ENCODE peak calls at places on chromosomes 3 and 15, in four cellular contexts. W is OCI-LY7, H is PC-3, V is GM23248. S is an unnamed sample. For H3K9me3 and H3K79me2, the result is how much of the 10 kb centered on the place peaks cover.

GRCh38 chr3:111831840-111832239 is 27.2 kb upstream of the PHLDB2 start:
- DNase-seq in V (peak), H (no peak), W (no peak), S (no peak)

GRCh38 chr3:81554348-81554747 is 207.1 kb downstream of the GBE1 start:
- DNase-seq in H (peak), V (peak), W (no peak), S (no peak)

GRCh38 chr15:35912196-35912595 is 366.2 kb upstream of the DPH6 start:
- DNase-seq in W (no peak), H (peak), V (peak), S (peak)

GRCh38 chr3:99409961-99410360 is 228.4 kb upstream of the COL8A1 start:
- DNase-seq in H (no peak), W (no peak), V (peak), S (no peak)

GRCh38 chr3:125582707-125583106 is 12.6 kb downstream of the OSBPL11 start:
- DNase-seq in H (peak), V (peak), W (peak), S (peak)

GRCh38 chr3:190617185-190617584 is 103.3 kb downstream of the IL1RAP start:
- DNase-seq in H (peak), W (peak), V (no peak), S (no peak)

GRCh38 chr3:111803123-111803593 is 55.9 kb upstream of the PHLDB2 start:
- DNase-seq in V (peak), W (no peak), H (peak), S (peak)

GRCh38 chr3:65889707-65890099 is 149.0 kb downstream of the MAGI1 start:
- DNase-seq in V (peak), W (no peak), H (no peak), S (no peak)

GRCh38 chr15:41933771-41934170 is 38.6 kb downstream of the EHD4 start:
- DNase-seq in W (no peak), V (peak), H (peak), S (peak)

GRCh38 chr3:101484805-101485620 is 28.0 kb downstream of the SENP7 start:
- DNase-seq in V (peak), W (no peak), H (peak), S (peak)

GRCh38 chr3:119613201-119613600 is 15.5 kb downstream of the PLA1A start:
- DNase-seq in V (no peak), W (no peak), H (no peak), S (no peak)

GRCh38 chr3:52352566-52352965 is 36.4 kb downstream of the DNAH1 start:
- DNase-seq in V (no peak), H (no peak), W (no peak), S (no peak)

GRCh38 chr15:64673866-64674265 is 101.5 kb downstream of the RBPMS2 start:
- DNase-seq in W (no peak), H (no peak), V (no peak), S (no peak)

GRCh38 chr3:153052096-153052460 is 109.9 kb upstream of the RAP2B start:
- DNase-seq in V (peak), H (peak), W (no peak), S (peak)

GRCh38 chr3:144114767-144115166 is 143.1 kb downstream of the DIPK2A start:
- DNase-seq in V (no peak), W (no peak), H (peak), S (no peak)

GRCh38 chr15:57220220-57220619 is 156.1 kb upstream of the CGNL1 start:
- DNase-seq in H (no peak), W (no peak), V (peak), S (peak)

GRCh38 chr15:52976050-52976449 is 185.9 kb upstream of the ONECUT1 start:
- DNase-seq in W (no peak), H (no peak), V (no peak), S (peak)

GRCh38 chr15:95972136-95972553 is 358.4 kb upstream of the NR2F2 start:
- DNase-seq in H (no peak), W (no peak), V (peak), S (peak)

GRCh38 chr3:24933401-24933800 is 438.8 kb upstream of the THRB start:
- DNase-seq in H (no peak), V (no peak), W (no peak), S (no peak)

GRCh38 chr15:52288051-52288942 is 7.3 kb downstream of the MYO5C start:
- DNase-seq in H (peak), W (no peak), V (no peak), S (peak)

GRCh38 chr15:80234883-80235282 is 17.1 kb downstream of the CTXND1 start:
- DNase-seq in H (peak), V (peak), W (peak), S (no peak)

GRCh38 chr3:54634122-54634469 is 293.8 kb downstream of the LRTM1 start:
- DNase-seq in V (no peak), W (no peak), H (no peak), S (no peak)

GRCh38 chr15:78921517-78921916 is 23.3 kb downstream of the CTSH start:
- DNase-seq in W (no peak), V (no peak), H (no peak), S (no peak)

GRCh38 chr3:155701882-155702465 is 42.9 kb downstream of the PLCH1 start:
- DNase-seq in H (peak), V (peak), W (peak), S (peak)

GRCh38 chr3:17672506-17672905 is 69.9 kb downstream of the TBC1D5 start:
- DNase-seq in H (no peak), W (no peak), V (peak), S (no peak)

GRCh38 chr3:156630081-156630772 is 44.2 kb upstream of the TIPARP start:
- DNase-seq in W (no peak), V (peak), H (peak), S (no peak)

GRCh38 chr3:134086616-134087015 is 56.9 kb upstream of the SLCO2A1 start:
- DNase-seq in H (peak), W (no peak), V (no peak), S (no peak)
- TF ChIP-seq EZH2phosphoT487 in H (no peak), W (no peak), V (no peak), S (no peak)

GRCh38 chr3:93961026-93961425 is 12.7 kb downstream of the PROS1 start:
- DNase-seq in H (no peak), W (no peak), V (no peak), S (no peak)
- H3K9me3 ChIP-seq in H (under half), W (under half), V (under half), S (under half)

GRCh38 chr15:33076937-33077336 is 117.6 kb downstream of the FMN1 start:
- DNase-seq in W (no peak), V (no peak), H (no peak), S (no peak)

GRCh38 chr15:33071451-33071850 is 123.1 kb downstream of the FMN1 start:
- DNase-seq in W (no peak), H (no peak), V (no peak), S (no peak)

GRCh38 chr15:33069161-33069560 is 125.4 kb downstream of the FMN1 start:
- DNase-seq in H (no peak), W (no peak), V (no peak), S (no peak)

DNA sequence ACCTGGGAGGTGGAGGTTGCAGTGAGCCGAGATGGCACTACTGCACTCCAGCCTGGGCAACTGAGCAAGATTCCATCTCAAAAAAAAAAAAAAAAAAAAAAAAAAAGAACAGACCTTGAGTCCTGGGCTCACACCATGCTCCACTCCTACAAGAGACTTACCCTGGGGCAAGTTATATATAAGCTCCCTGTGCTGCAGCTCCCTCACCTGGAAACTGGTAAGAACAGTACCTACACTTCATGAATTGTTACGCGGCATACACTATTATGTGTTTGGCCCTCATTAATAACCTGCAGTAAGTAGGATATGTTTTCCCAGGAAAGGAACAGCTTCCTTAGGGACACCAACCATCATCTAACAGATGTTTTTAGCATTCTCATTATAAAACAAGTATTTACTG is 119.6 kb downstream of the FMN1 start:
- DNase-seq in H (peak), V (peak), W (peak), S (no peak)
- H3K79me2 ChIP-seq in H (under half), V (under half), W (under half), S (under half)

DNA sequence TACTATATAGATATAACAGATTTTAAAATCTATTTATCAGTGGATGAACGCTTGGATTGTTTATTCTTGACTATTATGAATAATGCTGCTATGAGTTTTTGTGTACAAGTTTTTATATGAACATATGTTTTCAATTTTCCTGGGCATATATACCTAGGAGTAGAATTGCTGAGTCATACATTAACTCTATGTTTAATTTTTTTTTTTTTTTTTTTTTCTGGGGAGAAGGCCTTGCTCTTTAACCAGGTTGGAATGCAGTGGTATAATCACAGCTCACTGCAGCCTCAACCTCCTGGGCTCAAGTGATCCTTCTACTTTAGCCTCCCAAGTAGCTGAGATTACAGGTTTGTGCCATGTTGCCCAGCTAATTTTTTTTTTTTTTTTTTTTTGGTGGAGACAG is 9.1 kb downstream of the CIDEC start:
- DNase-seq in V (peak), H (peak), W (no peak), S (no peak)
- TF ChIP-seq EZH2phosphoT487 in V (no peak), H (no peak), W (no peak), S (no peak)

GRCh38 chr3:4885322-4885721 is 93.9 kb upstream of the BHLHE40 start:
- DNase-seq in V (peak), H (peak), W (no peak), S (no peak)

GRCh38 chr3:4888913-4889846 is 90.1 kb upstream of the BHLHE40 start:
- DNase-seq in V (peak), W (no peak), H (peak), S (no peak)

GRCh38 chr3:4887177-4887576 is 92.1 kb upstream of the BHLHE40 start:
- DNase-seq in W (no peak), V (no peak), H (peak), S (no peak)

GRCh38 chr3:4884901-4885300 is 94.3 kb upstream of the BHLHE40 start:
- DNase-seq in W (no peak), V (no peak), H (no peak), S (no peak)

DNA sequence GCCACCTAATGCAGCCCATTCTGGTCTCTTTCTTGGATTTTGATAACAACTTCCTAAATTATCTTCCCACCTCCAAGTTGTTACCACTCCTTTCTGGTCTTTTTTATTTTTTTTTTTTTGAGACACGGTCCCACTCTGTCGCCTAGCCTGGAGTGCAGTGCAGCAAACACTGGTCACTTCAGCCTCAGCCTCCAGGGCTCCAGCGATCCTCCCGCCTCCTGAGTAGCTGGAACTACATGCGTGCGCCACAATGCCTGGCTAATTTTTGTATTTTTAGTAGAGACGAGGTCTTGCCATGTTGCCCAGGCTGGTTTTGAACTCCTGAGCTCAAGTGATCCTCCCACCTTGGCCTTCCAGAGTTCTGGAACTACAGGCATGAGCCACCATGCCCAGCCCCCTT is 92.8 kb upstream of the BHLHE40 start:
- DNase-seq in W (no peak), V (no peak), H (no peak), S (no peak)
- H3K9me3 ChIP-seq in W (under half), V (under half), H (under half), S (under half)